ENCODE peak calls at places on chromosomes 5 and 9, in eight cellular contexts. D is sigmoid colon, G is lower lobe of right lung, M is K562, X is bronchial epithelial cell, I is neural progenitor cell, Y is kidney, K is fibroblast of pulmonary artery. Z is an unnamed sample.

GRCh38 chr5:1011226-1011631 is 2.6 kb downstream of the NKD2 start:
- DNase-seq in D (peak), G (peak), M (peak), X (peak), I (peak), Y (peak), K (no peak), Z (peak)

GRCh38 chr5:96902876-96903275 is 26.6 kb downstream of the ERAP2 start:
- DNase-seq in D (no peak), G (no peak), M (no peak), X (no peak), I (no peak), Y (no peak), K (no peak), Z (no peak)

GRCh38 chr9:93361995-93362394 is 89.5 kb upstream of the FAM120A start:
- DNase-seq in D (no peak), G (no peak), M (no peak), X (no peak), I (no peak), Y (no peak), K (no peak), Z (no peak)

GRCh38 chr5:1189269-1189668 is 12.1 kb upstream of the SLC6A19 start:
- DNase-seq in D (no peak), G (peak), M (no peak), X (no peak), I (no peak), Y (no peak), K (no peak), Z (peak)

GRCh38 chr9:119094086-119094485 is 275.1 kb downstream of the BRINP1 start:
- DNase-seq in D (no peak), G (no peak), M (no peak), X (peak), I (no peak), Y (no peak), K (no peak), Z (no peak)

GRCh38 chr9:98922721-98923435 is 20.8 kb upstream of the COL15A1 start:
- DNase-seq in D (no peak), G (no peak), M (no peak), X (no peak), I (no peak), Y (no peak), K (no peak), Z (no peak)

GRCh38 chr5:120767171-120767820 is 303.2 kb downstream of the PRR16 start:
- DNase-seq in D (no peak), G (no peak), M (no peak), X (peak), I (no peak), Y (no peak), K (peak), Z (no peak)

GRCh38 chr5:134174841-134175839 is 1.6 kb downstream of the SKP1 start:
- DNase-seq in D (no peak), G (no peak), M (peak), X (peak), I (peak), Y (no peak), K (peak), Z (no peak)

GRCh38 chr5:16870878-16871277 is 65.2 kb downstream of the MYO10 start:
- DNase-seq in D (no peak), G (no peak), M (no peak), X (peak), I (no peak), Y (no peak), K (no peak), Z (no peak)

GRCh38 chr9:1198085-1198484 is 147.9 kb downstream of the DMRT2 start:
- DNase-seq in D (no peak), G (no peak), M (no peak), X (peak), I (no peak), Y (no peak), K (peak), Z (no peak)

GRCh38 chr5:80569086-80569960 is 757 bp downstream of the ANKRD34B start:
- DNase-seq in D (no peak), G (no peak), M (no peak), X (no peak), I (peak), Y (peak), K (no peak), Z (no peak)

GRCh38 chr5:173926359-173926758 is 38.2 kb downstream of the CPEB4 start:
- DNase-seq in D (no peak), G (no peak), M (no peak), X (peak), I (no peak), Y (no peak), K (peak), Z (no peak)

GRCh38 chr5:102290004-102290403 is 6.1 kb downstream of the SLCO4C1 start:
- DNase-seq in D (no peak), G (no peak), M (no peak), X (no peak), I (no peak), Y (no peak), K (no peak), Z (no peak)

GRCh38 chr5:137822158-137822764 is 45.4 kb upstream of the MYOT start:
- DNase-seq in D (no peak), G (no peak), M (peak), X (peak), I (peak), Y (no peak), K (peak), Z (no peak)

GRCh38 chr9:94511134-94511942 is 43.5 kb upstream of the PCAT7 start:
- DNase-seq in D (no peak), G (no peak), M (no peak), X (no peak), I (no peak), Y (no peak), K (peak), Z (no peak)

GRCh38 chr9:21817176-21817575 is 14.7 kb downstream of the MTAP start:
- DNase-seq in D (no peak), G (no peak), M (no peak), X (no peak), I (no peak), Y (no peak), K (peak), Z (no peak)

GRCh38 chr5:142585451-142585850 is 100.4 kb downstream of the FGF1 start:
- DNase-seq in D (no peak), G (no peak), M (no peak), X (no peak), I (no peak), Y (no peak), K (no peak), Z (no peak)

GRCh38 chr5:142590451-142591240 is 95.2 kb downstream of the FGF1 start:
- DNase-seq in D (no peak), G (no peak), M (no peak), X (no peak), I (no peak), Y (no peak), K (no peak), Z (no peak)

GRCh38 chr5:142586552-142586951 is 99.3 kb downstream of the FGF1 start:
- DNase-seq in D (no peak), G (no peak), M (no peak), X (no peak), I (no peak), Y (no peak), K (no peak), Z (no peak)

GRCh38 chr5:142584843-142585242 is 101.0 kb downstream of the FGF1 start:
- DNase-seq in D (no peak), G (no peak), M (no peak), X (no peak), I (no peak), Y (no peak), K (no peak), Z (no peak)

GRCh38 chr5:142587354-142587965 is 98.4 kb downstream of the FGF1 start:
- DNase-seq in D (no peak), G (no peak), M (peak), X (peak), I (peak), Y (no peak), K (peak), Z (no peak)
- TF ChIP-seq CTCF in D (no peak), G (peak), M (peak), X (peak), I (peak), Y (no peak), K (peak), Z (peak)

GRCh38 chr9:124005372-124005771 is 6.2 kb upstream of the LHX2 start:
- DNase-seq in D (no peak), G (no peak), M (no peak), X (no peak), I (peak), Y (no peak), K (no peak), Z (no peak)

GRCh38 chr9:124008307-124008854 is 3.2 kb upstream of the LHX2 start:
- DNase-seq in D (no peak), G (no peak), M (no peak), X (peak), I (peak), Y (no peak), K (no peak), Z (peak)

GRCh38 chr9:124007468-124008306 is 3.9 kb upstream of the LHX2 start:
- DNase-seq in D (no peak), G (no peak), M (no peak), X (no peak), I (peak), Y (no peak), K (no peak), Z (no peak)

GRCh38 chr9:124007157-124007460 is 4.5 kb upstream of the LHX2 start:
- DNase-seq in D (no peak), G (no peak), M (no peak), X (peak), I (peak), Y (no peak), K (no peak), Z (no peak)

DNA sequence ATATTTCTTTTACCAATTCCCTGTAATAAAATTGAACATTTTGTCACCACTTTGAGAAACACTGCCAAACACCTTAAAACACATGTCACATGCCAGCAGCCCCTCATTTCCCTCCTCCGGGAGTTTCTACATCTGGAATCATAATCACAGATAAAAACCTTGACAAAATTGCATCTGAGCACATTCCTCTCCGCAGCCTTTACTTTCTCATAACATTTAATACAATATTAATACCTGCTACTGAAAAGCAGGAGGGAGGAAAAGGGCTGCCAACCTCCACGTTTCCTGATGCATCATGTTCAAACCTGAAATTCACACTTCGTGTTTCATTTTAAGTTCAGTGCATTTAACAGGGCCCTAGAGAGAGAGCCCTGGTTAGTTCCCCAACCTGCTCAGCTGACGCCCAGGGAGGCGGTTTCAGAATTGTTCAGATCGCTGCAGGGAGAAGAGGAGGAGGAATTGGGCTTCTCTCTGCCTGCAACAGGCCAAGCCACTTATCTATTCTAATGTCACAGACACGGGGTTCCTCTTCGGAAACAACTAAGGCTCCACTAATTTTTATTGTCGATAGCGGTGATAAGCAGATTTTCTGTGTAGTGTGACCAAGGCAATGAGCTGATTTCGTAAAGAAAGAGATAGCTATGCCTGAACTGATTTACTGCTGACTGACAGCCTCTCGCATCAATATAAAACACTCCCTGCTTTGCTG is 5.0 kb upstream of the LHX2 start:
- DNase-seq in D (no peak), G (no peak), M (no peak), X (no peak), I (peak), Y (no peak), K (no peak), Z (no peak)
- TF ChIP-seq CTCF in D (no peak), G (no peak), M (no peak), X (no peak), I (no peak), Y (no peak), K (no peak), Z (no peak)

GRCh38 chr9:101528015-101528414 is 5.6 kb upstream of the RNF20 start:
- DNase-seq in D (no peak), G (no peak), M (no peak), X (no peak), I (no peak), Y (no peak), K (no peak), Z (no peak)

GRCh38 chr9:101536938-101537337 is 3.3 kb downstream of the RNF20 start:
- DNase-seq in D (no peak), G (no peak), M (peak), X (peak), I (peak), Y (no peak), K (peak), Z (no peak)

GRCh38 chr9:101536351-101536750 is 2.7 kb downstream of the RNF20 start:
- DNase-seq in D (no peak), G (no peak), M (no peak), X (peak), I (no peak), Y (no peak), K (peak), Z (no peak)

GRCh38 chr9:101530076-101530711 is 3.5 kb upstream of the RNF20 start:
- DNase-seq in D (peak), G (peak), M (peak), X (peak), I (peak), Y (no peak), K (peak), Z (no peak)

GRCh38 chr9:101533334-101534187 is at the start of gene RNF20:
- DNase-seq in D (peak), G (peak), M (peak), X (peak), I (peak), Y (peak), K (peak), Z (peak)
- TF ChIP-seq CTCF in D (no peak), G (no peak), M (no peak), X (no peak), I (no peak), Y (no peak), K (no peak), Z (no peak)

DNA sequence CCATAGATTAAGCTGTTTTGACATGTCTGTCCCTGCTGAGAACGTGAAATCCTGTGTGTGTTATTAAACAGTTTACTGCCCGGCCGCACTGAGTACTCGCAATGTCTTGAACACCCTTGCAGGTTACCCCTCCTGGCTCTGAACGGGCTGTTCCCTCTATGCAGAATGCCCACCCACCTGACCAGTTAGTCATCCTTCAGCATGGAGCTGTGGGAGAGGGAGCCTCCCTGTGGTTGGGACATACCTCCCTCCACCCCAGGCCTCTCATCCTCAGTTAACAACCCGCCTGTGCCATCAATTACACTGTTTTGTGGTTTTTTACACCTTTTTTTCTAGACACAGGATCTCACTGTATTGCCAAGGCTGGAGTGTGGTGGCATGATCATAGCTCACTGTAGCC is 26.0 kb downstream of the TJP2 start:
- DNase-seq in D (no peak), G (no peak), M (peak), X (peak), I (no peak), Y (peak), K (peak), Z (no peak)
- TF ChIP-seq CTCF in D (no peak), G (no peak), M (no peak), X (peak), I (no peak), Y (no peak), K (peak), Z (peak)

GRCh38 chr5:131167615-131168014 is 2.6 kb upstream of the HINT1 start:
- DNase-seq in D (no peak), G (no peak), M (peak), X (no peak), I (no peak), Y (no peak), K (no peak), Z (no peak)

GRCh38 chr5:131169810-131170539 is 769 bp upstream of the LYRM7 start:
- DNase-seq in D (no peak), G (no peak), M (no peak), X (no peak), I (no peak), Y (no peak), K (peak), Z (no peak)

GRCh38 chr5:131164161-131164930 is 710 bp downstream of the HINT1 start:
- DNase-seq in D (peak), G (peak), M (peak), X (peak), I (peak), Y (peak), K (peak), Z (no peak)

GRCh38 chr5:131163315-131164119 is 1.5 kb downstream of the HINT1 start:
- DNase-seq in D (no peak), G (no peak), M (peak), X (peak), I (peak), Y (no peak), K (peak), Z (no peak)

GRCh38 chr5:131164931-131165727 is at the start of gene HINT1:
- DNase-seq in D (peak), G (peak), M (peak), X (peak), I (peak), Y (peak), K (peak), Z (peak)
- TF ChIP-seq CTCF in D (no peak), G (no peak), M (peak), X (peak), I (peak), Y (no peak), K (no peak), Z (peak)

GRCh38 chr9:111074395-111074794 is 36.1 kb upstream of the LPAR1 start:
- DNase-seq in D (no peak), G (no peak), M (no peak), X (no peak), I (no peak), Y (no peak), K (no peak), Z (no peak)
- TF ChIP-seq CTCF in D (no peak), G (peak), M (no peak), X (no peak), I (no peak), Y (no peak), K (peak), Z (no peak)

GRCh38 chr9:131695366-131696162 is 44.3 kb downstream of the RAPGEF1 start:
- DNase-seq in D (no peak), G (no peak), M (no peak), X (no peak), I (no peak), Y (no peak), K (no peak), Z (no peak)

GRCh38 chr9:131696163-131696439 is 43.8 kb downstream of the RAPGEF1 start:
- DNase-seq in D (no peak), G (no peak), M (no peak), X (no peak), I (no peak), Y (no peak), K (no peak), Z (no peak)

GRCh38 chr9:131697908-131698714 is 41.8 kb downstream of the RAPGEF1 start:
- DNase-seq in D (no peak), G (no peak), M (peak), X (no peak), I (no peak), Y (no peak), K (no peak), Z (no peak)

GRCh38 chr9:131698715-131699053 is 41.2 kb downstream of the RAPGEF1 start:
- DNase-seq in D (no peak), G (no peak), M (no peak), X (no peak), I (no peak), Y (no peak), K (no peak), Z (no peak)

DNA sequence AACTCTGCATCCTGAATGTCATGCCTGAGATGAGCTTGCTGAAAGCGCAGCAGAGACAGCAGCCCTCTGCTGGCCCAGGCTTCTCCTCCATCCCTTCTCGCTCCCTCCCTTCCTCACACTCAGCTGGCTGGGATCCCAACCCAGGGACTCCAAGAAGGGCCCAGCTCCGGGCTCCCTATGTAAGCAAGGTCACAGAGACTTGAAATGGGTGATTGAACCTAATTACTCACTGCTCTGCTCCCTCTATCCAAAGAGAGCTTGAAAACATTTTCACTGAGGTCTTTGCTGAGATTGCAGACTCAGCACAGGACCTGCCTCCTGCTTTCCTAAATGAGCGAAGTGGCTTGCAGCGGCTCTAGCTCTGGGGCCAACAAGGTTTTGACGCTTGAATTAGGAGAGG is 42.8 kb downstream of the RAPGEF1 start:
- DNase-seq in D (peak), G (no peak), M (no peak), X (no peak), I (no peak), Y (peak), K (peak), Z (no peak)
- TF ChIP-seq CTCF in D (no peak), G (no peak), M (no peak), X (no peak), I (peak), Y (peak), K (peak), Z (peak)

GRCh38 chr5:104708027-104708426 is 1145.4 kb upstream of the NUDT12 start:
- DNase-seq in D (no peak), G (no peak), M (no peak), X (no peak), I (no peak), Y (no peak), K (no peak), Z (no peak)
- TF ChIP-seq CTCF in D (no peak), G (no peak), M (no peak), X (no peak), I (no peak), Y (no peak), K (no peak), Z (no peak)

DNA sequence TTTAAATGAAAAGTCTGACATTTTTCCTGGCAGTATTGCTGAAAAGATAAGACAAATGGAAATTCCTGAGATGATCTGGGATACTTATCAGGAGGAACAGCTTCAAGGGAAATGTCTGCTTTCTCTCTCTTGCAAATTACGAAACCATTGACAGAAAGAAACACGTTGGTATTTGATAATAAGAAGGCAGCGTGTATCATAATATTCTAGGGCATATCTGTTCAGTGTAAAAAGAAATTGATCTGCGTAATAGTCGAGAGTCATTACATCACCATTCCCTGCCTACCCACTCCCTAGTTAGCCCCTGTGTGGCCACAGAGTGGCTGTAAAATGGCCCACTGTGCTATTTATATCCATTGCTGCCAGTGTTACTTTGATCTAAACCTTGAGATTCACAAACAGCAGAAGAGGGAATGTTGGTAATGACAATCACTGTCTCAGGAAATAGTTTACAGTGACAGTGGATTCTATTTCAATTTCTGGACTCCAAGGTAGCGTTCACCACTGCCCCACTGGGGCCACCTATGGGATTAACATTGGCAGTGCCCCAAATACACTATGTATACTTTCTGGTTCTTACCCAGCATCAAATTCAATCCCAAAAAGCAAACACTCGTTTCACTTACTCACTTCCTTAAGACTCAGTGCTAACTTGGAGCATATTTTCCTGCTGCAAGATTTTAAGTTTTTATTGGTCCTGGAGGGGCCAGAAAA is 133.4 kb upstream of the GAS1 start:
- DNase-seq in D (no peak), G (no peak), M (no peak), X (peak), I (no peak), Y (no peak), K (peak), Z (no peak)
- TF ChIP-seq CTCF in D (no peak), G (no peak), M (no peak), X (peak), I (peak), Y (no peak), K (peak), Z (peak)

Z was measured in chondrocyte.